ENCODE peak calls at places on chromosomes 4 and X, in six cellular contexts. N is LNCaP clone FGC; U is kidney epithelial cell; A is effector memory CD4-positive, alpha-beta T cell; D is cardiac fibroblast; G is SJSA1. M is an unnamed sample.

GRCh38 chrX:99353412-99353811 is 1056.7 kb downstream of the PCDH19 start:
- DNase-seq in N (no peak), U (no peak), A (no peak), D (no peak), G (no peak), M (no peak)

GRCh38 chr4:15381806-15382338 is 46.0 kb upstream of the C1QTNF7 start:
- DNase-seq in N (no peak), U (no peak), A (no peak), D (no peak), G (no peak), M (no peak)

GRCh38 chr4:7862561-7863200 is 77.0 kb downstream of the AFAP1 start:
- DNase-seq in N (no peak), U (no peak), A (no peak), D (peak), G (no peak), M (no peak)

GRCh38 chr4:14180983-14181601 is 553.6 kb upstream of the BOD1L1 start:
- DNase-seq in N (no peak), U (no peak), A (no peak), D (peak), G (no peak), M (peak)

GRCh38 chr4:80461412-80461811 is 125.9 kb downstream of the CFAP299 start:
- DNase-seq in N (no peak), U (no peak), A (no peak), D (no peak), G (no peak), M (no peak)

GRCh38 chr4:8912089-8912455 is 40.4 kb upstream of the HMX1 start:
- DNase-seq in N (no peak), U (no peak), A (no peak), D (no peak), G (no peak), M (no peak)

GRCh38 chr4:139887962-139888735 is 222.5 kb downstream of the MGST2 start:
- DNase-seq in N (no peak), U (peak), A (no peak), D (no peak), G (no peak), M (no peak)

GRCh38 chr4:2007804-2008670 is 737 bp downstream of the NELFA start:
- DNase-seq in N (no peak), U (no peak), A (no peak), D (peak), G (no peak), M (peak)

GRCh38 chr4:98539299-98539698 is 119.1 kb downstream of the TSPAN5 start:
- DNase-seq in N (no peak), U (no peak), A (no peak), D (no peak), G (no peak), M (no peak)

DNA sequence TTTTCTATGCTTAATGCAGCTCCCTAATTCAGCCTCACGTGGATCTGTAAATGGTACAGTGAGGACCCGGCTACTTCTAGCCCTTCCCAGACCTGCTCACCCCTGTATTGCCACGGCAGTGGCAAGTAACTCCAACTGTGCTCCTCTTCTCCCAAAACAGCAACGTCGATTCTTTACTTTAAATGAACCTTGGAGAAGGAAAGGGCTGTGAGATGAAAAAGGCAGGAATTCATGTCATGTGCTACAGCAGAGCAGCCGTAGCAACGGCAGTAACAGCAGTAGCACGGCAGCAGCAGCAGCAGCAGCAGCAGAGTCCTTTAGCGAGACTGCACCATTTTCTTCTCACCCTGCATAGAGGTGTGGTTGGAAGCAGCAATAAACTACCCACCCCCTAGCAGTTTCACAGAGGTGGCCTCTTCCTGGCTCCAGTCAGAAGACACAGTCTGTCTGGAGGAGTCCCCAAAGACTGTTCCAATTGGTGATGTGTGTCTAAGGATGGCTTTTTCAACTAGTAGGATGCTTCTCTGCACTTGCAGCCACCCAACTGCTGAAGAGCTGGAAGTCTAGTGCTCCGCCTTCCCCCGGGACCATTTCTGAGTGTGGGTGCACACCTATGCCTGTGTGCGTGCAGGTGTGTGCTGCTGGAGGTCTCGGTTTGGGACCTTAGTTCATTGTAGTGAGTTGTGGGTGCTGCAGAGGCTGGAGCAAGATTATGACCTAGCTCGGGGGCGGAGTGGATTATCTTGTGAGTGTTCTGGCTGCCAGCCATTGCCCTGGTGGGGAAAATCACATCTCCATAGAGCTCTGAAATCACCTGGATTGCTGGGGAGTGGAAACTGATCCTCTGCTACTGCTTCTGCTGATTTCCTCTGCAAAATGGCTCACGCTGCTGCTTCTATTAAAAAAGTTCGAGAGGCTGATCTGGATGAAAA is 67.2 kb downstream of the ANK2 start:
- DNase-seq in N (no peak), U (peak), A (no peak), D (peak), G (no peak), M (no peak)
- H3K4me3 ChIP-seq in N (no peak), U (peak), A (no peak), D (no peak), G (no peak), M (no peak)

GRCh38 chr4:153345011-153345981 is 808 bp downstream of the MND1 start:
- DNase-seq in N (no peak), U (no peak), A (peak), D (peak), G (peak), M (peak)
- H3K4me3 ChIP-seq in N (peak), U (peak), A (peak), D (peak), G (peak), M (peak)

GRCh38 chr4:168550071-168550766 is 53.4 kb downstream of the PALLD start:
- DNase-seq in N (no peak), U (no peak), A (no peak), D (no peak), G (peak), M (peak)

GRCh38 chr4:168551945-168552695 is 55.3 kb downstream of the PALLD start:
- DNase-seq in N (no peak), U (no peak), A (no peak), D (no peak), G (peak), M (peak)

GRCh38 chr4:168551211-168551610 is 54.4 kb downstream of the PALLD start:
- DNase-seq in N (no peak), U (no peak), A (no peak), D (peak), G (peak), M (peak)

GRCh38 chr4:168553714-168554370 is 57.0 kb downstream of the PALLD start:
- DNase-seq in N (no peak), U (no peak), A (no peak), D (no peak), G (no peak), M (no peak)

GRCh38 chr4:168549145-168549544 is 52.3 kb downstream of the PALLD start:
- DNase-seq in N (no peak), U (no peak), A (no peak), D (no peak), G (no peak), M (no peak)
- H3K4me3 ChIP-seq in N (no peak), U (no peak), A (no peak), D (no peak), G (no peak), M (no peak)

GRCh38 chr4:77273412-77273811 is 116.4 kb downstream of the CCNG2 start:
- DNase-seq in N (no peak), U (no peak), A (no peak), D (no peak), G (no peak), M (no peak)
- H3K4me3 ChIP-seq in N (no peak), U (no peak), A (no peak), D (no peak), G (no peak), M (no peak)

DNA sequence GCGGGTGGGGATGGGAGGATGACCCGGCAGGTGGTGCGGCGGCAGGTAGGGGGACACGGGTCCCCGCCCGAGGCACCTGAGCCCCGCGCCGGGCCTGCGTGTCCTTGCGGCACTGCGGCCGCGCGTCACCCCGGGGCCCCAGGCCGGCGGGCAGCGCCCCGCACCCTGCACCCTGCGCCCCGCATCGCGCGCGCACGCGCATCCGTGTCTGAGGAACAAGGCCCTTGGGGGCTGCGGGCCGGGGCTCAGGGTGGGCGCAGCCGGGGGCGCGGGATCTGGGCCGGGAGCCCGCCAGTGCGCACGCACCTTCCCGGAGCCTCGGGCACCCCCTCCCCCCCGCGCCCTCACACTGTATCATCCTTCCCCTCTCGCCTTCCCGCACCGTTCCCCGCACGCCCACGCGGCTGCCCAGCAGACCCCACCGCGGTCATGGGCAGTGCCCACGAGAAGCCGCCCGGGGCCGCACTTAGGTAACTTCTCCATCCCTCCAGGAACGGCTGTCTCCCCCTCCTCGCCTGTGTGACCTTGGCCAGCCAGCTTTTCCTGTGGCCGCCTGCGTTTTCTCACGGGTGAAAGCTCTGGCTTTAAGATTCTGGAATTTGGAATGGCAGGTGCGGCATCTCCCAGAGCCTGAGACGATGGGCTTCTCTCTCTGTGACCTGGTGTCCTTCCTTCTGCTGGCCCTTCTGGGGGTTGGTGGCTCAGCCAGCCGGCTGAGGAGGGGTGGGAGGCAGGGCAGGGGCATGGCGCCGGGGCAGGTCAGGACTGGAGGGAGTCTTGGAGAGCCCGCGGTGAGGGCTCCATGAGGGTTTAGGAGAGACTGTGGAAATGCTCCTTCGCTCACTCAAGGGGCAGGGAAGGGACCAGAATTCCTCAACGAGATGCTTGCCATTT is 746 bp downstream of the ATP2B3 start:
- DNase-seq in N (no peak), U (no peak), A (no peak), D (no peak), G (no peak), M (no peak)
- H3K4me3 ChIP-seq in N (no peak), U (no peak), A (no peak), D (no peak), G (no peak), M (no peak)

GRCh38 chrX:13151806-13152510 is 107.5 kb upstream of the FAM9C start:
- DNase-seq in N (no peak), U (no peak), A (peak), D (peak), G (no peak), M (peak)

GRCh38 chrX:13147758-13148157 is 103.3 kb upstream of the FAM9C start:
- DNase-seq in N (no peak), U (no peak), A (no peak), D (no peak), G (no peak), M (peak)

GRCh38 chrX:13149702-13150101 is 105.3 kb upstream of the FAM9C start:
- DNase-seq in N (no peak), U (no peak), A (no peak), D (no peak), G (no peak), M (no peak)

GRCh38 chrX:13153796-13154195 is 109.4 kb upstream of the FAM9C start:
- DNase-seq in N (no peak), U (no peak), A (no peak), D (no peak), G (no peak), M (peak)

DNA sequence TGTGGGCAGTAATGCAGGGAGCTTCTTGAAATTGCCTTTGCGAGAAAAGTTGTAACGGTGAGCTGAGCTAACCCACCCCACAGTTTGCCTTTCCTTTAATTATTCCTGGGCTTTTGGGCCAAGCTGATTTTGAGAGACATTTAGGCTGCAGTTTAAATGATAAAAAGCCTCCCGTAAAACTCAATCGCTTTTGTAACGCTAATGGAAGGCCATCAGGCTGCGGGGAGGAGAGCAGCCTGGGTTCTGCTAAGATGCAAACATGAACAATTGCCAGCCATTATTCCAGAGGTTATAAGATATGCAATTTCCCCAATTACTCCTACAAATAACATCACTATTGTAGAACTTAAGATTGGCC is 108.1 kb upstream of the FAM9C start:
- DNase-seq in N (no peak), U (no peak), A (no peak), D (no peak), G (no peak), M (no peak)
- H3K4me3 ChIP-seq in N (no peak), U (no peak), A (no peak), D (no peak), G (no peak), M (no peak)

GRCh38 chr4:153349206-153349805 is 4.8 kb downstream of the MND1 start:
- DNase-seq in N (no peak), U (no peak), A (no peak), D (no peak), G (peak), M (no peak)

GRCh38 chr4:153346563-153346962 is 2.1 kb downstream of the MND1 start:
- DNase-seq in N (no peak), U (no peak), A (no peak), D (peak), G (no peak), M (peak)

GRCh38 chr4:153347117-153347516 is 2.6 kb downstream of the MND1 start:
- DNase-seq in N (no peak), U (no peak), A (no peak), D (no peak), G (no peak), M (no peak)

GRCh38 chr4:153346031-153346430 is 1.5 kb downstream of the MND1 start:
- DNase-seq in N (no peak), U (no peak), A (no peak), D (no peak), G (no peak), M (no peak)

GRCh38 chr4:153348006-153348405 is 3.5 kb downstream of the MND1 start:
- DNase-seq in N (no peak), U (no peak), A (no peak), D (no peak), G (peak), M (peak)
- H3K4me3 ChIP-seq in N (no peak), U (no peak), A (no peak), D (no peak), G (no peak), M (no peak)

DNA sequence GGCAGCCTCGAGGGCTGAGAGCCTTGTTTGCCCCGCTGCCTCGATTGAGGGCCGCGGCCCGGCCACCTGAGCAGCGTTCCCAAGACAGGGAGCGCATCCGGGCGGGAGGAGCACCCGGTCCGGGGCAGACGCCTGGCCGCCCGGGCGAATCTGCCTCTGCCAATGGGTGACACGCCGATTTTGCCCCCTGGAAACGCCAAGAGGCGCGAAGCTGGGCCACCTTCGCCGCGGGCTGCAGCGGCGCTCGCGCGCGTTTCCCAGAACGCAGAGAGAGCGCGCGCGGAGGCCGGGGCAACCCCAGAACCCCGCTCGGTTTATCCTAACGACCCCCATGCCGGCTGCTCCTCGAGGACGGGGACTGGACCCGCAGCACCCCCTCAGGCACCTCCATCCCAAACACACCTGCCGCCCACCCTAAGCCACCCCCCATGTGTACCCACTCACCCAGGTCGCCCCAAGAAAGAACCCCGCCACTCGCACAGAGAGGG is 576 bp downstream of the MAP7D2 start:
- DNase-seq in N (no peak), U (no peak), A (no peak), D (no peak), G (no peak), M (no peak)
- H3K4me3 ChIP-seq in N (no peak), U (peak), A (no peak), D (peak), G (no peak), M (peak)

DNA sequence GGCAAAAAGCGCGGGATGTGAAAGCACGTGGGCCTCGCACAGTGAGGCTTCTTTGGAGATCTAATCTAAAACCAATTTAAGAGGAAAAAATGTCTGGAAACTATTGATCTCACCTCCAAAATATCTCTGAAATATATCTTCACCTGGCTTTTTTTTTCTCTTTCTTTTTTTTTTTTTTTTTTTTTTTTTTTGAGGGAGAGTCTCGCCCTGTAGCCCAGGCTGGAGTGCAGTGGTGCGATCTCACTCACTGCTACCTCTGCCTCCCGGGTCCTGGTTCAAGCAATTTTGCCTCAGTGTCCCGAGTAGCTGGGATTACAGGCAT is 383 bp upstream of the ZMAT1 start:
- DNase-seq in N (no peak), U (no peak), A (no peak), D (no peak), G (no peak), M (no peak)
- H3K4me3 ChIP-seq in N (peak), U (peak), A (peak), D (peak), G (no peak), M (peak)